ENCODE peak calls at places on chromosomes 2 and 18, in four cellular contexts. V is pancreas, Y is mammary epithelial cell, E is HL-60. U is an unnamed sample.

GRCh38 chr18:22601481-22601880 is 183.8 kb upstream of the CTAGE1 start:
- DNase-seq in E (no peak), Y (no peak), V (no peak), U (no peak)

GRCh38 chr2:231512222-231512621 is 18.0 kb downstream of the NMUR1 start:
- DNase-seq in V (peak), Y (no peak), E (no peak), U (no peak)

GRCh38 chr2:42196403-42197267 is 27.5 kb downstream of the EML4 start:
- DNase-seq in V (no peak), E (peak), Y (peak), U (no peak)

GRCh38 chr2:96102596-96103387 is 13.6 kb downstream of the ADRA2B start:
- DNase-seq in E (no peak), Y (no peak), V (no peak), U (no peak)

GRCh38 chr18:74373428-74373827 is 57.8 kb downstream of the C18orf63 start:
- DNase-seq in V (no peak), Y (no peak), E (no peak), U (no peak)

GRCh38 chr2:68411397-68412126 is 46.5 kb downstream of the PLEK start:
- DNase-seq in Y (no peak), E (peak), V (no peak), U (no peak)

GRCh38 chr2:70988726-70989648 is 5.7 kb downstream of the TEX261 start:
- DNase-seq in V (no peak), Y (no peak), E (no peak), U (no peak)

GRCh38 chr2:39523308-39524044 is 86.4 kb upstream of the MAP4K3 start:
- DNase-seq in E (no peak), V (no peak), Y (peak), U (no peak)

GRCh38 chr2:59389240-59389639 is 1148.1 kb upstream of the FANCL start:
- DNase-seq in Y (peak), E (no peak), V (no peak), U (no peak)

DNA sequence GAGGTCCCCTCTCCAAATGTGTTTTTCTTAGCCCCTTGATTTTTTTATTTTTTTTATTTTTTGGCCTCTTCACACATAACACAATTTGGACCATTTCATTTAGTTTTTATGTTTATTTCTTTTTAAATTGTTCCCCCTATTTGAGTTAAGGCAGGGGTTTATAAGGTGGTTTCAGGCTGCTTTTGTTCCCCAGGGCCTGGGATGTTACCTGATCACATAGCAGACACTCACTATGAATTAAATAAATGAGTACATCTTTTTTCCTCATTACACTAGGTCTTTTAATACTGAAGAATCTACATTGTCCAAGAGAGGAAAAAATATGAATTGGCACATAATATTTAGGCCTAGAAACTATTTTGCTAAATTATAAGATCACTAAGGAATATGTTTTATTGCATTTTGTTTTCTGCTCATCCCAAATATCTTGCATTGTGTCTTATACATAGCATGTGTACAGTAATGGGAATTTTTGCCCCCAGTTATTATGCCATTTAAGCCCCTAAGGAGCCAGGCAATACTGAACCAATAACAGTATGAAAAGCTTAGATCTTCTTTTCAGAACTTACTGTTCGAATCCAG is 112.4 kb upstream of the MAPRE2 start:
- DNase-seq in E (no peak), Y (no peak), V (no peak), U (no peak)
- H3K27ac ChIP-seq in E (no peak), Y (no peak), V (no peak), U (no peak)

GRCh38 chr2:108967757-108968156 is 21.3 kb downstream of the EDAR start:
- DNase-seq in E (no peak), Y (no peak), V (no peak), U (no peak)

GRCh38 chr2:108970369-108970768 is 18.7 kb downstream of the EDAR start:
- DNase-seq in Y (no peak), E (no peak), V (no peak), U (no peak)

GRCh38 chr2:108971661-108972566 is 17.1 kb downstream of the EDAR start:
- DNase-seq in E (no peak), V (no peak), Y (peak), U (no peak)

GRCh38 chr2:108965540-108966299 is 23.3 kb downstream of the EDAR start:
- DNase-seq in V (no peak), Y (no peak), E (no peak), U (no peak)

DNA sequence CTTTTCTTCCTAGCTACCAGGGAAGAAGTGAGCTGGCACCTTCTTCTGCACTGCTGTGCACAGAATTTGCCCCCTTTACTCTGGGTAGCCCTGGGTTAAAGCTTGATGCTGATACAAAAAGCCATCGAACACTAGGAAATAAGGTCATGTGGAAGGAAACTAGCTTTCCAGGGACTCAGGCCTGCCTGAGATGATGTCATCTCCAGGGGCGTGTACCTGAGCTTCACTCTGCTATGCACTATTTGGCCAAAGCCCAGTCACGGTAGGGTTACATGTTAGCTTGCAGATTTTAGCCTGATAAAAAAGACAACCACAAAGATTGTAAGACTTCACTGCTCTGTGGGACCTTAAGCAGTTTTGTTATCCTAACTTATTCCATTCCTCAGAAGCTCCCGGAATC is 20.4 kb downstream of the EDAR start:
- DNase-seq in V (no peak), E (no peak), Y (peak), U (no peak)
- H3K27ac ChIP-seq in V (no peak), E (no peak), Y (no peak), U (no peak)

GRCh38 chr2:220226076-220226475 is 598.6 kb downstream of the SLC4A3 start:
- DNase-seq in E (no peak), V (no peak), Y (no peak), U (no peak)
- H3K27ac ChIP-seq in E (no peak), V (no peak), Y (peak), U (no peak)

GRCh38 chr18:9852266-9853081 is 33.3 kb upstream of the TXNDC2 start:
- DNase-seq in E (no peak), Y (no peak), V (no peak), U (no peak)

GRCh38 chr18:9848170-9848854 is 37.5 kb upstream of the TXNDC2 start:
- DNase-seq in E (no peak), Y (no peak), V (no peak), U (no peak)

GRCh38 chr18:9851511-9851910 is 34.3 kb upstream of the TXNDC2 start:
- DNase-seq in V (no peak), E (peak), Y (no peak), U (no peak)

GRCh38 chr18:9849407-9849961 is 36.3 kb upstream of the TXNDC2 start:
- DNase-seq in Y (no peak), E (peak), V (no peak), U (no peak)

DNA sequence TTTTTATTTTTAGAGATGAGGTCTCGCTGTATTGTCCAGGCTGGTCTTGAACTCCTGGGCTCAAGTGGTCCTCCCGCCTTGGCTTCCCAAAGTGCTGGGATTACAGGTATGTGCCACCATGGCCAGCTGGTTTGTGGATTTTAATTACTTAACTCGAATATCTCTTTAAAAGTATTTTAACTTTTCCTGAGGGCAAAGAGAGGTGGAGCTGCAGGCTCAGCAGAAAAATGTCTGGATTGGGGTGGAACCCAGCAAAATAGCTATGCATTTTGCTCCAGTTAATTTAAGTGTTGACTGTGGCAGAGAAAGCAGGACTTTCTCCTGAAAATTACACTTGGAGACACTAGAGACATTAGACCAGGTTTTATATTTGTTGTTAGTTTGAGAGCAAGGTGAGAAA is 35.5 kb upstream of the TXNDC2 start:
- DNase-seq in E (no peak), Y (no peak), V (no peak), U (no peak)
- H3K27ac ChIP-seq in E (peak), Y (no peak), V (no peak), U (no peak)

U was measured in substantia nigra.